ENCODE peak calls at places on chromosomes 4 and X, in five cellular contexts. P is OCI-LY7, N is fibroblast of lung, X is Karpas-422, V is brain microvascular endothelial cell. D is an unnamed sample.

GRCh38 chrX:84188320-84188834 is 378 bp upstream of the RPS6KA6 start:
- DNase-seq in V (peak), P (no peak), X (peak), N (peak), D (no peak)

GRCh38 chrX:130171446-130172126 is at the start of gene RAB33A:
- DNase-seq in N (peak), V (no peak), P (no peak), X (peak), D (no peak)

GRCh38 chrX:51002160-51002632 is 91.7 kb downstream of the BMP15 start:
- DNase-seq in V (no peak), X (no peak), N (no peak), P (no peak), D (no peak)

GRCh38 chr4:54197926-54198325 is 31.2 kb upstream of the PDGFRA start:
- DNase-seq in X (no peak), N (no peak), P (no peak), V (no peak), D (no peak)

GRCh38 chr4:113673450-113673849 is 88.1 kb downstream of the CAMK2D start:
- DNase-seq in V (no peak), N (no peak), P (peak), X (peak), D (no peak)

GRCh38 chr4:183391204-183391603 is 53.2 kb upstream of the CDKN2AIP start:
- DNase-seq in P (no peak), V (no peak), X (no peak), N (no peak), D (no peak)

GRCh38 chr4:168621806-168622589 is 125.1 kb downstream of the PALLD start:
- DNase-seq in N (peak), X (no peak), P (no peak), V (peak), D (no peak)

GRCh38 chr4:109278594-109279031 is 23.8 kb downstream of the COL25A1 start:
- DNase-seq in V (no peak), X (peak), P (peak), N (no peak), D (no peak)

GRCh38 chr4:101321481-101322042 is 25.8 kb downstream of the PPP3CA start:
- DNase-seq in P (no peak), N (no peak), X (no peak), V (no peak), D (no peak)

GRCh38 chr4:149574973-149575372 is 240.7 kb downstream of the IQCM start:
- DNase-seq in N (no peak), P (no peak), V (no peak), X (no peak), D (peak)

GRCh38 chrX:68895339-68896250 is 66.8 kb downstream of the EFNB1 start:
- DNase-seq in N (peak), X (no peak), V (no peak), P (no peak), D (no peak)

GRCh38 chr4:681736-682451 is 7.1 kb downstream of the SLC49A3 start:
- DNase-seq in P (no peak), X (no peak), V (no peak), N (no peak), D (peak)

GRCh38 chr4:94412019-94413017 is 39.4 kb upstream of the PDLIM5 start:
- DNase-seq in N (peak), P (no peak), V (peak), X (no peak), D (no peak)

GRCh38 chrX:68584221-68584620 is 63.2 kb upstream of the STARD8 start:
- DNase-seq in N (no peak), P (no peak), V (no peak), X (no peak), D (no peak)

GRCh38 chr4:96407651-96408342 is 567.9 kb downstream of the PDHA2 start:
- DNase-seq in V (peak), N (no peak), X (no peak), P (no peak), D (no peak)

GRCh38 chr4:182904271-182904761 is 12.9 kb downstream of the DCTD start:
- DNase-seq in X (no peak), N (no peak), V (no peak), P (no peak), D (no peak)

GRCh38 chr4:87624698-87625097 is 16.4 kb downstream of the DSPP start:
- DNase-seq in N (no peak), V (no peak), X (peak), P (no peak), D (no peak)

GRCh38 chr4:100876546-100876945 is 358.7 kb upstream of the EMCN start:
- DNase-seq in N (no peak), P (no peak), X (no peak), V (no peak), D (no peak)

GRCh38 chrX:72316408-72317079 is 10.8 kb upstream of the CITED1 start:
- DNase-seq in V (no peak), X (no peak), P (no peak), N (no peak), D (no peak)

GRCh38 chr4:174365018-174365587 is 81.4 kb downstream of the CEP44 start:
- DNase-seq in P (peak), X (peak), V (peak), N (peak), D (peak)

GRCh38 chrX:11064851-11065600 is 46.1 kb upstream of the HCCS start:
- DNase-seq in V (peak), X (no peak), P (no peak), N (peak), D (no peak)

GRCh38 chr4:65391382-65391781 is 278.9 kb downstream of the EPHA5 start:
- DNase-seq in X (no peak), P (no peak), N (no peak), V (no peak), D (no peak)

GRCh38 chr4:156196722-156197121 is 243.1 kb upstream of the CTSO start:
- DNase-seq in N (no peak), X (no peak), P (no peak), V (no peak), D (no peak)

GRCh38 chr4:5365071-5366008 is 314.1 kb downstream of the STK32B start:
- DNase-seq in V (peak), X (no peak), P (no peak), N (no peak), D (no peak)

GRCh38 chr4:7788687-7789425 is 150.8 kb downstream of the AFAP1 start:
- DNase-seq in V (no peak), N (no peak), X (no peak), P (no peak), D (no peak)

GRCh38 chrX:13803116-13803515 is 13.8 kb downstream of the GPM6B start:
- DNase-seq in N (no peak), P (no peak), V (no peak), X (no peak), D (no peak)

GRCh38 chr4:105186701-105187158 is 40.1 kb downstream of the TET2 start:
- DNase-seq in X (no peak), P (no peak), V (peak), N (peak), D (no peak)

GRCh38 chrX:76987381-76987780 is 459.8 kb upstream of the FGF16 start:
- DNase-seq in N (no peak), X (no peak), V (no peak), P (no peak), D (no peak)

GRCh38 chr4:40747436-40747835 is 2.3 kb upstream of the NSUN7 start:
- DNase-seq in P (no peak), N (no peak), X (no peak), V (no peak), D (no peak)

GRCh38 chrX:9267415-9267814 is 197.4 kb upstream of the TBL1X start:
- DNase-seq in V (no peak), P (no peak), N (peak), X (no peak), D (no peak)

GRCh38 chr4:154490589-154491340 is 834 bp downstream of the DCHS2 start:
- DNase-seq in P (no peak), X (no peak), V (no peak), N (no peak), D (no peak)

GRCh38 chr4:172983014-172983413 is 185.6 kb upstream of the GALNT7 start:
- DNase-seq in V (no peak), P (no peak), X (no peak), N (peak), D (no peak)

DNA sequence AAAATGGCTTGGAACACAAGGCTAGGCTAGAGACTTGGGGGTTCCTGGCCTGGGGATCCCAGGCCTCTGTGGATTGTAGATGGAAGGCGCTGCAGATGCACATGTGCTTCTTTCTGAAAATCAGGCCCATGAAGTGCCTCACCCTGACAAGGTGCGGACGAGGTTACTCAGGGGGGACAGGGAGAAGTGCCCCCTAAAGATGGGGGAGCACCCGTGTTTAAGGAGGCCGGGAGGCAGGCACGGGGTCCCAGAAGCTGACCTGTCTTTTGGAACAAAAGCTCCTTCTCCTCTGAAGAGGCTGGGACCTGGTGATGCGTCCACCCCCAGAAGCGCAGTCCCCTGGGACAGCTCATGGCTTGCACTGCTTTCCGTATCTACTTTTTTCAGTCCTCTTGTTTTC is 2.4 kb downstream of the PDZD4 start:
- DNase-seq in N (no peak), P (no peak), X (no peak), V (no peak), D (no peak)
- H3K4me3 ChIP-seq in N (no peak), P (no peak), X (no peak), V (no peak), D (no peak)

GRCh38 chrX:134804779-134805178 is 146.5 kb upstream of the PLAC1 start:
- DNase-seq in N (no peak), X (no peak), P (no peak), V (no peak), D (no peak)

GRCh38 chrX:134801267-134801666 is 143.0 kb upstream of the PLAC1 start:
- DNase-seq in V (peak), X (no peak), N (no peak), P (no peak), D (no peak)

GRCh38 chrX:134803551-134804183 is 145.4 kb upstream of the PLAC1 start:
- DNase-seq in X (peak), N (no peak), V (no peak), P (no peak), D (peak)

GRCh38 chrX:134806707-134807038 is 148.4 kb upstream of the PLAC1 start:
- DNase-seq in X (no peak), P (peak), N (no peak), V (no peak), D (no peak)

GRCh38 chrX:134803060-134803459 is 144.8 kb upstream of the PLAC1 start:
- DNase-seq in X (no peak), N (no peak), P (no peak), V (no peak), D (no peak)
- H3K4me3 ChIP-seq in X (no peak), N (no peak), P (no peak), V (no peak), D (no peak)

DNA sequence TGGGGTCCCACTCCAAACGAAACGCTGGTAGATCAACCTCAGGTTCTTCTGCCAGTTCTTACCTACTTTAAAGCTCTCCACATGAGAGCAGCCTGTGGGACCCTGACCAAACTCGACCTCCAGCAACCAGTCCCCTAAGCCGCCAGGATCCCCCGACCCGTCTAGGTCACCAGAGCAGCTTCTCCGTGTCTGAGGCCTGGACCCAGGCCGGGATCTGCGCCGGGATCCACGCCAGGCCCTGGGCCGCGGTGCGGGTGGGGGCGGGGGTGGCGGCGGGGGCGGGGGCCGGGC is 1.4 kb downstream of the USP51 start:
- DNase-seq in V (no peak), X (no peak), P (no peak), N (no peak), D (peak)
- H3K4me3 ChIP-seq in V (peak), X (peak), P (peak), N (peak), D (peak)

GRCh38 chr4:82247171-82247570 is 126.6 kb downstream of the HNRNPD start:
- DNase-seq in N (no peak), X (no peak), V (no peak), P (no peak), D (no peak)
- H3K4me3 ChIP-seq in N (no peak), X (no peak), V (no peak), P (no peak), D (no peak)

GRCh38 chr4:38163216-38164006 is 203.2 kb downstream of the PTTG2 start:
- DNase-seq in P (no peak), N (peak), V (peak), X (no peak), D (no peak)

GRCh38 chr4:38160487-38161207 is 200.4 kb downstream of the PTTG2 start:
- DNase-seq in N (peak), X (peak), P (no peak), V (peak), D (no peak)

GRCh38 chr4:38161208-38162113 is 201.3 kb downstream of the PTTG2 start:
- DNase-seq in P (no peak), X (no peak), N (peak), V (no peak), D (no peak)

GRCh38 chr4:38164346-38164745 is 204.1 kb downstream of the PTTG2 start:
- DNase-seq in N (no peak), X (no peak), V (no peak), P (no peak), D (no peak)

DNA sequence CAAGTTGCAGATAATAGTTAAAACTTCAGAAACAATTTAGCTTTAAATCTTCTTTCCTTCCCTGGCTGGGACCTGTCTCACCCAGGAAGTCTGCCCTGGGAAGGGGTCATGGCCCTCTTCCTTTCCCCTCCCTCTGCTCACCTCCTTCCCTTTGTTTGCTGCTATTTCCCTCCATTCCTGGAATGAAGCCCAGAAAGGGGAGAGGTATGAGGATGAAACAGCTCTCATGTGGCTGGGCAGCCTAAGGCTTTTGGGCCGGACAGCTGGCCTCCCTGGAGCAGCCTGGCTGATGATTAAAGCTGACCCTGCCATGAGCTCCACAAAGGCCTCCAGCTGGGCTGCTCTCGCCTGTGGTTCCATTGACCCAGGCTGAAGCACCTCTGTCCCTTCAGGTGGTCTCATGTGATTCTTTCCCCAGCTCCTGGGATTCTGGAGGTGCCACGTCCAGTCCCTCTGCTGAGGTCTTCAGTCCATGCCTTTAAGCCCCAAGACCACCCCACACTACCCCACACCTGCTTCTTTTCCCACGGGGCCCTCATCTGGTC is 202.1 kb downstream of the PTTG2 start:
- DNase-seq in N (peak), V (peak), X (no peak), P (no peak), D (no peak)
- H3K4me3 ChIP-seq in N (no peak), V (no peak), X (no peak), P (no peak), D (no peak)

GRCh38 chr4:81604683-81605082 is 133.0 kb upstream of the RASGEF1B start:
- DNase-seq in X (no peak), N (no peak), V (no peak), P (no peak), D (no peak)

GRCh38 chr4:81605278-81605677 is 133.6 kb upstream of the RASGEF1B start:
- DNase-seq in V (no peak), N (no peak), P (peak), X (no peak), D (peak)

GRCh38 chr4:81606166-81606565 is 134.5 kb upstream of the RASGEF1B start:
- DNase-seq in X (no peak), V (no peak), P (no peak), N (no peak), D (no peak)

GRCh38 chr4:81607947-81608346 is 136.2 kb upstream of the RASGEF1B start:
- DNase-seq in X (no peak), N (no peak), P (no peak), V (no peak), D (no peak)

DNA sequence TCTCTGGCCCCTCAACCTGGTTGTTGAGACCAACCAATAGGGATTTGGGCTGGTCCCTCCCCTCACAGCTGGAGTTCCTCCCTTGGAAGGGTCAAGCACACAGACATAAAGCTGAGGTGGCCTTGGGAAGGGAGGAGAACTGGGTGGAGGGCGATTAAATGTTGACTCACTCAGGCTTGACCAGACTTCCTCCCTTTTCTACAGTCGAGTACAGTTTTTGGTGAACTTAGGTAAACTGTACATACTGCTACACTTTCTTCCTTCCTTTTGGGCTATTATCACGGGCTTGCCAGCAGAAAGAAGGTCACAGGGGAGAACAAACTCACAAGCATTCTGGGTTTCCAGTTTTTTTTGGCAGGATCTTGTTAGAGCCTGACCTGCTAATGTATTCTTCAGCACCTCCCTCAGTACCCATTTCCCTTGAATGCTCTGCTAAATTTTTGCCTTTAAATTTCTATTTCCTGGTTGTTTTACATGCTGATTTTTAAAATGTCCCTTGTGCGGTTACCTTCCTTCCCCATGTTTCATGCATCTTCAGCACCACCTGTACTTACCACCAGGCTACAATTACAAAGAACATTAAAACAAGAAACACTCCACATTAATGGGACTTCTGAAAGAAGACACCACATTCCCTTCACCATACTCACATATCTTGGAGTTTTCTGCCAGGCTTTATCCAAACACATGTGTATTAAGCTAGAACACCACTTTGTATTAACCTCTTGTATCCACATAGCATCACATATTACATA is 135.3 kb upstream of the RASGEF1B start:
- DNase-seq in X (no peak), P (peak), N (peak), V (no peak), D (no peak)
- H3K4me3 ChIP-seq in X (no peak), P (peak), N (no peak), V (no peak), D (no peak)